ENCODE peak calls at places on chromosome 11, in seven cellular contexts. F, I, P, H, D, T and K are unnamed samples.

GRCh38 chr11:19838994-19839768 is 126.5 kb downstream of the NAV2 start:
- DNase-seq in F (no peak), I (no peak), P (no peak), H (no peak), D (no peak), T (no peak), K (no peak)

GRCh38 chr11:69913591-69914285 is 94.5 kb upstream of the FGF3 start:
- DNase-seq in F (no peak), I (peak; percentile 6), P (no peak), H (no peak), D (no peak), T (no peak), K (peak; percentile 42)

GRCh38 chr11:3892156-3892555 is 36.7 kb downstream of the STIM1 start:
- DNase-seq in F (no peak), I (no peak), P (no peak), H (no peak), D (no peak), T (no peak), K (no peak)

GRCh38 chr11:125542709-125543108 is 26.6 kb upstream of the EI24 start:
- DNase-seq in F (no peak), I (no peak), P (no peak), H (no peak), D (no peak), T (no peak), K (no peak)

GRCh38 chr11:28243057-28243456 is 134.9 kb downstream of the METTL15 start:
- DNase-seq in F (no peak), I (no peak), P (no peak), H (no peak), D (no peak), T (no peak), K (no peak)

GRCh38 chr11:22078063-22078462 is 114.8 kb upstream of the ANO5 start:
- DNase-seq in F (no peak), I (no peak), P (no peak), H (no peak), D (no peak), T (no peak), K (no peak)

GRCh38 chr11:126352934-126353801 is 2.3 kb upstream of the ST3GAL4 start:
- DNase-seq in F (no peak), I (no peak), P (no peak), H (no peak), D (peak; percentile 9), T (no peak), K (no peak)

GRCh38 chr11:65803797-65804492 is 17.1 kb downstream of the OVOL1 start:
- DNase-seq in F (no peak), I (no peak), P (no peak), H (no peak), D (peak; percentile 46), T (no peak), K (no peak)

GRCh38 chr11:65811764-65812475 is 21.8 kb upstream of the SNX32 start:
- DNase-seq in F (no peak), I (no peak), P (no peak), H (no peak), D (peak; percentile 89), T (no peak), K (no peak)

GRCh38 chr11:79078999-79079398 is 361.8 kb downstream of the TENM4 start:
- DNase-seq in F (peak; percentile 55), I (peak; percentile 23), P (no peak), H (no peak), D (no peak), T (no peak), K (no peak)

GRCh38 chr11:45960387-45961110 is 38.1 kb downstream of the LARGE2 start:
- DNase-seq in F (no peak), I (no peak), P (no peak), H (no peak), D (no peak), T (no peak), K (no peak)

GRCh38 chr11:14270690-14271542 is 88.1 kb downstream of the RRAS2 start:
- DNase-seq in F (no peak), I (no peak), P (no peak), H (no peak), D (peak; percentile 62), T (no peak), K (no peak)

GRCh38 chr11:35365961-35366360 is 53.4 kb downstream of the SLC1A2 start:
- DNase-seq in F (no peak), I (no peak), P (no peak), H (no peak), D (no peak), T (no peak), K (no peak)

GRCh38 chr11:62839050-62840015 is at the start of gene WDR74:
- DNase-seq in F (peak; percentile 95), I (peak; percentile 93), P (peak; percentile 97), H (peak; percentile 95), D (peak; percentile 96), T (peak; percentile 85), K (peak; percentile 91)

GRCh38 chr11:111591187-111591960 is 10.9 kb upstream of the SIK2 start:
- DNase-seq in F (no peak), I (no peak), P (no peak), H (no peak), D (no peak), T (no peak), K (no peak)

GRCh38 chr11:13110145-13110544 is 101.0 kb downstream of the RASSF10 start:
- DNase-seq in F (no peak), I (no peak), P (no peak), H (no peak), D (peak; percentile 76), T (no peak), K (no peak)

GRCh38 chr11:119206512-119207299 is 567 bp downstream of the CBL start:
- DNase-seq in F (peak; percentile 42), I (peak; percentile 51), P (peak; percentile 64), H (peak; percentile 71), D (peak; percentile 51), T (peak; percentile 21), K (peak; percentile 64)

GRCh38 chr11:131674051-131674755 is 303.8 kb downstream of the NTM start:
- DNase-seq in F (peak; percentile 70), I (peak; percentile 70), P (peak; percentile 62), H (peak; percentile 61), D (peak; percentile 83), T (no peak), K (peak; percentile 88)

GRCh38 chr11:97979741-97980140 is 1041.0 kb upstream of the CNTN5 start:
- DNase-seq in F (no peak), I (no peak), P (no peak), H (no peak), D (no peak), T (no peak), K (no peak)

GRCh38 chr11:48307760-48308386 is 1.9 kb downstream of the OR4S1 start:
- DNase-seq in F (peak; percentile 51), I (peak; percentile 20), P (peak; percentile 74), H (peak; percentile 41), D (peak; percentile 82), T (peak; percentile 18), K (peak; percentile 63)

GRCh38 chr11:117823294-117823940 is 1.1 kb downstream of the FXYD2 start:
- DNase-seq in F (peak; percentile 30), I (no peak), P (no peak), H (peak; percentile 46), D (no peak), T (no peak), K (no peak)

GRCh38 chr11:116428638-116428975 is 344.2 kb downstream of the BUD13 start:
- DNase-seq in F (no peak), I (no peak), P (no peak), H (no peak), D (no peak), T (no peak), K (no peak)

GRCh38 chr11:45655831-45656230 is 9.6 kb downstream of the CHST1 start:
- DNase-seq in F (no peak), I (no peak), P (no peak), H (no peak), D (no peak), T (no peak), K (no peak)

GRCh38 chr11:82895437-82896091 is 4.7 kb downstream of the PRCP start:
- DNase-seq in F (peak; percentile 17), I (no peak), P (no peak), H (no peak), D (peak; percentile 83), T (no peak), K (no peak)

GRCh38 chr11:112057170-112057569 is 16.6 kb downstream of the PIH1D2 start:
- DNase-seq in F (no peak), I (no peak), P (no peak), H (no peak), D (no peak), T (no peak), K (no peak)

GRCh38 chr11:57439786-57440185 is 12.9 kb upstream of the SLC43A3 start:
- DNase-seq in F (no peak), I (no peak), P (no peak), H (no peak), D (peak; percentile 65), T (no peak), K (no peak)

GRCh38 chr11:26914968-26915367 is 78.9 kb upstream of the FIBIN start:
- DNase-seq in F (no peak), I (no peak), P (no peak), H (no peak), D (no peak), T (no peak), K (no peak)

GRCh38 chr11:64180871-64181270 is 5.1 kb upstream of the STIP1 start:
- DNase-seq in F (no peak), I (no peak), P (no peak), H (no peak), D (no peak), T (no peak), K (no peak)

GRCh38 chr11:3225159-3225758 is 6.6 kb upstream of the MRGPRG start:
- DNase-seq in F (no peak), I (no peak), P (no peak), H (no peak), D (no peak), T (no peak), K (no peak)

DNA sequence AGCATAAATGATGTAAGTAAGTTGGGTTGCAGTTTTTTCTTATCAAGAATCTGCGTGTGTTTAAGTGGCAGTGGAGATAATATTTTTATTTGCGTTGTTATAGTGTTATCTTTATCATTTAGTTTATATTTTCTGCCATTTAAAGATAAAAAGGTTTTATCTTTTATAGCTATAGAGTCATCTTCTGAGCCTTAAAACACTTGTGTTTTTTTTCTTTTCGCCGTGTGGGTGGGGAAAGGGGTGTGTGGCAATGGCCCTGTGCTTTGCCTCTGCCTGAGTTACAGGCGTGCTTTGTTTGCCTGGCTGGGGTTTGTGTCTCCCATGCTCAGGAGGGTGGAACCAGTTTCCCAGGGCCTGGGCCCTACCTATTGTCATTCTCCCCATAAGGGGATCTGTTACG is 16.2 kb downstream of the ARHGEF12 start:
- DNase-seq in F (no peak), I (no peak), P (peak; percentile 40), H (no peak), D (no peak), T (no peak), K (peak; percentile 59)
- H3K4me1 ChIP-seq in F (peaks cover 48% of the 10 kb centered on the region), I (peaks cover 94% of the 10 kb centered on the region), P (peaks cover 7% of the 10 kb centered on the region), H (peaks cover 6% of the 10 kb centered on the region), D (peaks cover 9% of the 10 kb centered on the region), T (no peaks in the 10 kb centered on the region), K (peaks cover 42% of the 10 kb centered on the region)

GRCh38 chr11:96215094-96215782 is 127.8 kb downstream of the MAML2 start:
- DNase-seq in F (no peak), I (no peak), P (peak; percentile 34), H (no peak), D (no peak), T (no peak), K (no peak)
- H3K4me3 ChIP-seq in F (no peak overlapping the region), I (no peak overlapping the region), P (no peak overlapping the region), H (no peak overlapping the region), D (no peak overlapping the region), T (peak overlapping the region; percentile 1), K (no peak overlapping the region)

GRCh38 chr11:108223449-108224149 is 732 bp downstream of the ATM start:
- DNase-seq in F (no peak), I (no peak), P (no peak), H (no peak), D (peak; percentile 5), T (no peak), K (peak; percentile 26)
- H3K4me1 ChIP-seq in F (peaks cover 45% of the 10 kb centered on the region), I (peaks cover 64% of the 10 kb centered on the region), P (no peaks in the 10 kb centered on the region), H (peaks cover 7% of the 10 kb centered on the region), D (peaks cover 2% of the 10 kb centered on the region), T (peaks cover 20% of the 10 kb centered on the region), K (peaks cover 19% of the 10 kb centered on the region)

GRCh38 chr11:17121981-17122380 is 44.5 kb upstream of the RPS13 start:
- DNase-seq in F (no peak), I (no peak), P (no peak), H (no peak), D (no peak), T (no peak), K (no peak)
- H3K4me3 ChIP-seq in F (no peak overlapping the region), I (no peak overlapping the region), P (no peak overlapping the region), H (no peak overlapping the region), D (no peak overlapping the region), T (no peak overlapping the region), K (no peak overlapping the region)